ENCODE peak calls at places on chromosomes 16 and 17, in six cellular contexts. W, I, T, H, N and C are unnamed samples.

GRCh38 chr17:48612854-48613691 is 2.0 kb downstream of the HOXB8 start:
- DNase-seq in I (peak), T (peak), H (peak), N (peak), W (no peak), C (no peak)

GRCh38 chr16:69318911-69319289 is 7.8 kb downstream of the VPS4A start:
- DNase-seq in I (no peak), H (no peak), T (no peak), N (no peak), W (no peak), C (no peak)

GRCh38 chr17:82234211-82235055 is 5.6 kb downstream of the SLC16A3 start:
- DNase-seq in T (no peak), H (no peak), I (no peak), N (no peak), W (no peak), C (no peak)

GRCh38 chr16:76278976-76279375 is 1.8 kb downstream of the CNTNAP4 start:
- DNase-seq in I (no peak), H (no peak), N (no peak), T (peak), W (no peak), C (no peak)

GRCh38 chr17:45394913-45395568 is 37.6 kb downstream of the ARHGAP27 start:
- DNase-seq in N (peak), T (peak), I (peak), W (peak), H (peak), C (peak)

GRCh38 chr17:16917995-16918394 is 53.9 kb downstream of the TNFRSF13B start:
- DNase-seq in N (peak), W (peak), T (no peak), H (no peak), I (no peak), C (no peak)

GRCh38 chr16:24471616-24472015 is 67.8 kb upstream of the RBBP6 start:
- DNase-seq in H (no peak), T (no peak), N (no peak), W (no peak), I (no peak), C (no peak)

GRCh38 chr16:1093284-1094123 is 2.5 kb downstream of the C1QTNF8 start:
- DNase-seq in T (peak), W (no peak), N (no peak), H (peak), I (no peak), C (no peak)

GRCh38 chr16:14345512-14346115 is 274.5 kb downstream of the MRTFB start:
- DNase-seq in T (no peak), W (no peak), N (no peak), I (no peak), H (no peak), C (no peak)

GRCh38 chr17:18004345-18004744 is 31.7 kb downstream of the DRC3 start:
- DNase-seq in N (no peak), H (no peak), T (no peak), I (no peak), W (no peak), C (no peak)

GRCh38 chr17:683499-684254 is 31.0 kb downstream of the VPS53 start:
- DNase-seq in T (no peak), W (no peak), H (no peak), I (no peak), N (no peak), C (no peak)

GRCh38 chr17:1709971-1710806 is at the start of gene TLCD2:
- DNase-seq in N (peak), I (no peak), H (no peak), W (peak), T (no peak), C (peak)

GRCh38 chr17:58279736-58280479 is 827 bp downstream of the MPO start:
- DNase-seq in I (no peak), H (no peak), T (no peak), N (no peak), W (no peak), C (no peak)